ENCODE peak calls at places on chromosome 11, in eight cellular contexts. F, M, K, I, J, W, U and P are unnamed samples.

GRCh38 chr11:88384004-88384677 is 46.6 kb upstream of the CTSC start:
- DNase-seq in J (no peak), U (peak; percentile 46), F (peak; percentile 7), W (no peak), I (no peak), K (peak; percentile 47), M (no peak), P (no peak)

GRCh38 chr11:46202149-46202548 is 75.3 kb upstream of the CREB3L1 start:
- DNase-seq in M (no peak), J (no peak), U (no peak), W (no peak), F (no peak), K (no peak), I (no peak), P (no peak)

GRCh38 chr11:64357904-64358535 is 942 bp upstream of the RPS6KA4 start:
- DNase-seq in I (peak; percentile 36), W (no peak), U (peak; percentile 58), M (no peak), K (no peak), F (no peak), J (no peak), P (no peak)

GRCh38 chr11:80239217-80239616 is 798.4 kb upstream of the TENM4 start:
- DNase-seq in J (peak; percentile 53), M (no peak), U (no peak), W (no peak), I (peak; percentile 75), F (no peak), K (no peak), P (no peak)

GRCh38 chr11:69368119-69368880 is 74.3 kb downstream of the MYEOV start:
- DNase-seq in I (no peak), F (no peak), K (no peak), M (no peak), J (no peak), W (peak; percentile 48), U (no peak), P (no peak)

GRCh38 chr11:134981824-134982223 is 569.8 kb upstream of the B3GAT1 start:
- DNase-seq in U (no peak), W (no peak), I (no peak), K (no peak), J (no peak), M (no peak), F (no peak), P (no peak)

GRCh38 chr11:109236696-109237095 is 185.3 kb upstream of the C11orf87 start:
- DNase-seq in I (no peak), F (no peak), W (no peak), J (no peak), M (no peak), U (no peak), K (no peak), P (no peak)

GRCh38 chr11:47964546-47964945 is 15.8 kb upstream of the PTPRJ start:
- DNase-seq in I (no peak), K (no peak), M (no peak), W (no peak), J (no peak), F (no peak), U (no peak), P (no peak)

GRCh38 chr11:107744736-107745135 is 32.9 kb upstream of the SLN start:
- DNase-seq in F (no peak), M (no peak), W (no peak), J (no peak), U (no peak), I (no peak), K (no peak), P (no peak)

GRCh38 chr11:257766-258493 is 20.3 kb upstream of the NLRP6 start:
- DNase-seq in I (no peak), K (no peak), M (no peak), U (no peak), F (no peak), W (no peak), J (no peak), P (no peak)

GRCh38 chr11:24844406-24844805 is 347.6 kb downstream of the LUZP2 start:
- DNase-seq in I (no peak), U (no peak), K (no peak), M (no peak), F (no peak), J (no peak), W (no peak), P (no peak)

GRCh38 chr11:47148903-47149535 is 27.7 kb downstream of the ARFGAP2 start:
- DNase-seq in K (peak; percentile 49), I (no peak), W (peak; percentile 81), M (peak; percentile 41), J (no peak), U (no peak), F (no peak), P (no peak)

GRCh38 chr11:47590026-47590861 is 3.8 kb downstream of the FAM180B start:
- DNase-seq in U (no peak), K (no peak), F (no peak), I (no peak), J (no peak), W (no peak), M (no peak), P (no peak)

GRCh38 chr11:123585206-123585605 is 69.2 kb downstream of the SCN3B start:
- DNase-seq in K (no peak), M (no peak), J (peak; percentile 36), I (peak; percentile 49), W (no peak), U (no peak), F (no peak), P (no peak)

GRCh38 chr11:123586568-123586967 is 67.9 kb downstream of the SCN3B start:
- DNase-seq in F (no peak), I (no peak), J (no peak), K (no peak), W (no peak), M (no peak), U (no peak), P (no peak)

GRCh38 chr11:123584737-123585136 is 69.7 kb downstream of the SCN3B start:
- DNase-seq in J (no peak), K (no peak), M (no peak), F (no peak), U (no peak), I (no peak), W (no peak), P (no peak)

GRCh38 chr11:123587044-123587443 is 67.4 kb downstream of the SCN3B start:
- DNase-seq in M (no peak), I (peak; percentile 61), K (no peak), F (no peak), U (peak; percentile 61), W (no peak), J (no peak), P (no peak)

DNA sequence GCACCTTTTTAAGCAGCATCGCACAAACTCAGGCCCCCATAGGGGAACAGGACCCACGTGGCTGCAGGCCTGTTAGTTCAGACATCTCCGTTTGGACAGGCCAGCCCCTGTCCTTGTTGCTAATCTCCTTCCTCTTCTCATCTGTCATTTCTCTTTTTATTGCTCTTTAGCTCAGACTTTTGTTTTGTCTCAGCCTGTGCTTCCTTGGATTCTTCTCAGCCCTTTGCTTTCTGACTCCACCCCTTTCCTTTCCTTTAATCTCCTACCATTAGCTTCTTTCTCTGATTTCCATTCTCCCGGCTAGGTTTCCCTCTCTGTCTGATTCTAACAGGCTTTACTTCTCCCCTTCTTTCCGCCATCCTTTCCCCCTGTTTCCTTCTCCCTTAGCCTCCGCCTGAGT is 68.7 kb downstream of the SCN3B start:
- DNase-seq in W (no peak), J (no peak), M (no peak), K (no peak), U (no peak), F (no peak), I (no peak), P (no peak)
- H3K4me1 ChIP-seq in W (no peaks in the 10 kb centered on the region), J (no peaks in the 10 kb centered on the region), M (no peaks in the 10 kb centered on the region), K (peaks cover 7% of the 10 kb centered on the region), U (peaks cover 86% of the 10 kb centered on the region), F (peaks cover 14% of the 10 kb centered on the region), I (peaks cover 47% of the 10 kb centered on the region), P (no peaks in the 10 kb centered on the region)

DNA sequence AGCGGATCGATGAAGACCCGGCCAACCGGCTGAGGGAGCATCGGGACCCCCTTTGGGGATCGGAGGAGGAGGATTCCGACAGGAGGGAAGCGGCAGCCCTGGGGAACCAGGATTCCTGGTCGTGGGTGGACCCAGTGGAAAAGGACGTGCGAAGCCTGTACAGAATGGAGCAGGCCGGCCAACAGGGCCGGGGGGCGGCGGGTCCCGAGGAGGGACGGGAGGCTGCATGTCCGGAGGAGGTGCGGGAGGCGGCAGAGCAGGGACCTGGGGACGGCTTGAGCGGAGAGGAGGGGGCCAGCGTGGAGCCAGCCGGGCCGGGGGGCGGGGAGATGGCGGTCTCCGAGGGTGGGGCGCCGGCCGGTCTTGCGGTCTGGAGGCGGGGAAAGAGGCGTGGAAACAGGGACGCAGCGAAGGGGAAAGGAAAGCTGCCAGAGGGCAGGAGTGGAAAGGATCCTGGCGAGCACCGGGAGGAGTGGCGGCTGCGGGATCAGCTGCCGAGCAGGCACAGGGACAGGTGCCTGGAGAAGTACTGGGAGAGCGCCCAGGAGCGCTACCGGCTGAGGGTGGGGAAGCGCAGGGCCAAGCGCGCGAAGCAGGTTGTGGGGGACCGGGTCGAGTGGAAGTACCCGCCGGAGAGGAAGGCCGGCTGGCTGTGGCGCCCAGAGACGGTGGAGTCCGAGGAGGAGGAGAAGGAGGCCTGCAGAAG is at the start of gene ANO5:
- DNase-seq in K (no peak), I (peak; percentile 81), U (peak; percentile 71), J (peak; percentile 27), M (peak; percentile 14), F (no peak), W (peak; percentile 81), P (peak; percentile 91)
- TF ChIP-seq POLR2A in K (no peak), I (peak; percentile 55), U (peak; percentile 52), J (no peak), M (no peak), F (no peak), W (no peak), P (peak; percentile 70)

GRCh38 chr11:83691387-83692088 is 405.4 kb upstream of the CCDC90B start:
- DNase-seq in M (no peak), K (no peak), W (no peak), F (no peak), I (peak; percentile 17), J (peak; percentile 56), U (no peak), P (peak; percentile 9)
- H3K4me1 ChIP-seq in M (no peaks in the 10 kb centered on the region), K (no peaks in the 10 kb centered on the region), W (no peaks in the 10 kb centered on the region), F (no peaks in the 10 kb centered on the region), I (peaks cover 7% of the 10 kb centered on the region), J (no peaks in the 10 kb centered on the region), U (no peaks in the 10 kb centered on the region), P (no peaks in the 10 kb centered on the region)

DNA sequence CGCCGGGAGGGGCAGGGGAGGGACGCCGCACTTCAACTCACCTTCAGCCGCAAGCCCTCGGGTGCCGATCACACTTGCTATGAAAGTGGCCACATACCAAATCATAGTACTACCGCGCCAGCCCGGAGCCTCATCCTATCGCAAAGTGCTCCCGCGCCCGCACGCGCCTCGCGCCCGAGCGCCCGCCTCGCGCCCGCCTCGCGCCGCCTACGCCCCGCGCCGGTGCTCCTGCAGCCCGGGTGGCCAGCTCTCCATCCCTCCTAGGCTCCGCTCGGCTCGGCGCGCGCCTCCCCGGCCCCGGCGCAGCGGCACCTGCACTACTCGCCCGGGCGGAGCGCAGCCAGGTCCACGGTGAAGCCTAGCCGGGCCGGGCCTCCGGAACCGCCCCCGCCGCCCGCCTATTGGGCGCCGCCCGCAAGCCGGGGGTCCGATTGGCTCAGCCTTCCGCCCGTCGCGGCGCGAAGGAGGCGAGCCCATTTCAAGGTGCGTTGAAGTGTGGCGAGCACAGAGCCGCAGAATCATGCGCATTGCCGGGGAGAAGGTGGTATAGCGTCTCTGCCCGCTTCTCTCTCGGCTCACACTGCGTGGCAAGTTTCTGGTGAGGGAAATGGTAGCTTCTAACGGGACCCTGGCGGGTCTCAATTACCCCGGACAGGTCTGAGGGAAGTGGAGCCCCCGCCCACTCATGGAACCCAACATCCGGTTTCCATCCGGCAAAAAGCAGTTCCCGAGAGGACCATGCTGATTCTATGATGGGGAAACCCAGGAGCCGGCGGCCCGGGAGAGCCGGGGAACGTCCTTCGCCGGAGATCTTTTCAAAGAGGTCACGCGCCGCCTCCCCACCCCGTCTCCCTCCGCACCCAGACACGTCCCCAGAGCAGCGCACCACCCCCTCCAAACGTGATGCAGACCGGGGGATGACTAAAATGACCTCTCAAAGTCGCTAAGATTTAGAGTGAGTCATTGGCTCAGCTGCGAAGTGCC is at the start of gene IGSF9B:
- DNase-seq in K (peak; percentile 45), F (peak; percentile 67), J (peak; percentile 90), M (peak; percentile 71), U (peak; percentile 92), W (peak; percentile 94), I (peak; percentile 85), P (peak; percentile 80)
- TF ChIP-seq POLR2A in K (no peak), F (peak; percentile 52), J (peak; percentile 84), M (peak; percentile 65), U (no peak), W (no peak), I (peak; percentile 29), P (no peak)